ENCODE peak calls at places on chromosomes 2 and 18, in eight cellular contexts. Q is CD8-positive, alpha-beta T cell; S is lower lobe of right lung; Y is psoas muscle; Z is aorta; T is PC-9; W is Peyer's patch; K is right cardiac atrium. E is an unnamed sample.

GRCh38 chr2:177909962-177910361 is 162.6 kb downstream of the PDE11A start:
- DNase-seq in T (peak; percentile 54), Z (no peak), W (no peak), Q (no peak), K (no peak), S (no peak), Y (no peak), E (no peak)

GRCh38 chr2:175111200-175111657 is 56.8 kb downstream of the ATF2 start:
- DNase-seq in Z (no peak), T (peak; percentile 59), Q (no peak), S (no peak), W (no peak), Y (no peak), K (no peak), E (no peak)

GRCh38 chr2:200609027-200609614 is 23.3 kb downstream of the AOX1 start:
- DNase-seq in Z (peak; percentile 53), K (peak; percentile 32), Y (peak; percentile 57), S (no peak), W (no peak), T (peak; percentile 86), Q (no peak), E (no peak)

GRCh38 chr18:49638209-49638785 is 76.4 kb downstream of the LIPG start:
- DNase-seq in Y (no peak), T (no peak), Z (no peak), Q (no peak), S (no peak), W (peak; percentile 6), K (no peak), E (no peak)

GRCh38 chr2:41621095-41621494 is 426.7 kb upstream of the PKDCC start:
- DNase-seq in Y (no peak), K (no peak), S (no peak), T (no peak), W (no peak), Z (no peak), Q (no peak), E (no peak)

GRCh38 chr2:219049282-219049681 is 8.0 kb upstream of the CFAP65 start:
- DNase-seq in Q (no peak), S (no peak), W (peak; percentile 62), Y (no peak), T (peak; percentile 44), K (no peak), Z (no peak), E (no peak)

GRCh38 chr18:42310956-42311355 is 355.9 kb downstream of the PIK3C3 start:
- DNase-seq in K (peak; percentile 39), S (no peak), T (no peak), Z (no peak), Q (no peak), W (no peak), Y (peak; percentile 46), E (no peak)

GRCh38 chr2:222433381-222434173 is 9.2 kb downstream of the SGPP2 start:
- DNase-seq in Y (no peak), Z (no peak), K (no peak), W (no peak), S (no peak), T (peak; percentile 84), Q (no peak), E (no peak)

GRCh38 chr18:56575819-56576663 is 62.4 kb downstream of the TXNL1 start:
- DNase-seq in S (no peak), K (no peak), Z (no peak), T (no peak), Y (no peak), W (no peak), Q (no peak), E (no peak)

GRCh38 chr2:229375241-229375640 is 104.2 kb upstream of the PID1 start:
- DNase-seq in W (no peak), Q (no peak), Z (no peak), K (no peak), T (no peak), S (no peak), Y (no peak), E (no peak)

GRCh38 chr2:205868773-205869333 is 186.6 kb downstream of the NRP2 start:
- DNase-seq in K (no peak), Z (no peak), Y (no peak), T (no peak), S (no peak), W (no peak), Q (no peak), E (no peak)

GRCh38 chr18:42141439-42141838 is 186.4 kb downstream of the PIK3C3 start:
- DNase-seq in S (no peak), K (no peak), Y (no peak), W (no peak), Z (no peak), T (no peak), Q (no peak), E (no peak)

GRCh38 chr2:41836944-41837343 is 210.9 kb upstream of the PKDCC start:
- DNase-seq in W (no peak), Z (no peak), Y (no peak), Q (no peak), T (no peak), S (no peak), K (peak; percentile 22), E (peak; percentile 16)

GRCh38 chr18:9608298-9608697 is 6.1 kb downstream of the PPP4R1 start:
- DNase-seq in K (no peak), S (no peak), Z (no peak), T (no peak), W (no peak), Q (no peak), Y (no peak), E (no peak)
- H3K4me1 ChIP-seq in K (peaks cover 2% of the 10 kb centered on the region), S (peaks cover 50% of the 10 kb centered on the region), Z (peaks cover 2% of the 10 kb centered on the region), T (peaks cover 48% of the 10 kb centered on the region), W (peaks cover 5% of the 10 kb centered on the region), Q (peaks cover 11% of the 10 kb centered on the region), Y (peaks cover 22% of the 10 kb centered on the region), E (peaks cover 42% of the 10 kb centered on the region)

GRCh38 chr2:156695020-156695419 is 258.8 kb downstream of the GPD2 start:
- DNase-seq in Z (no peak), S (no peak), W (no peak), Y (no peak), Q (no peak), K (no peak), T (no peak), E (no peak)

GRCh38 chr2:156691014-156691413 is 254.8 kb downstream of the GPD2 start:
- DNase-seq in T (no peak), K (no peak), W (no peak), S (no peak), Y (no peak), Z (no peak), Q (no peak), E (no peak)

GRCh38 chr2:156687126-156687525 is 250.9 kb downstream of the GPD2 start:
- DNase-seq in Z (no peak), Y (no peak), W (no peak), S (no peak), K (no peak), Q (no peak), T (no peak), E (no peak)

GRCh38 chr2:156687715-156688114 is 251.5 kb downstream of the GPD2 start:
- DNase-seq in Y (peak; percentile 16), Z (peak; percentile 38), Q (no peak), S (no peak), K (no peak), T (no peak), W (no peak), E (peak; percentile 17)

GRCh38 chr2:156689945-156690344 is 253.8 kb downstream of the GPD2 start:
- DNase-seq in K (no peak), W (no peak), Z (no peak), Q (no peak), S (no peak), Y (no peak), T (no peak), E (no peak)
- H3K4me1 ChIP-seq in K (peaks cover 1% of the 10 kb centered on the region), W (no peaks in the 10 kb centered on the region), Z (no peaks in the 10 kb centered on the region), Q (no peaks in the 10 kb centered on the region), S (no peaks in the 10 kb centered on the region), Y (no peaks in the 10 kb centered on the region), T (no peaks in the 10 kb centered on the region), E (no peaks in the 10 kb centered on the region)

DNA sequence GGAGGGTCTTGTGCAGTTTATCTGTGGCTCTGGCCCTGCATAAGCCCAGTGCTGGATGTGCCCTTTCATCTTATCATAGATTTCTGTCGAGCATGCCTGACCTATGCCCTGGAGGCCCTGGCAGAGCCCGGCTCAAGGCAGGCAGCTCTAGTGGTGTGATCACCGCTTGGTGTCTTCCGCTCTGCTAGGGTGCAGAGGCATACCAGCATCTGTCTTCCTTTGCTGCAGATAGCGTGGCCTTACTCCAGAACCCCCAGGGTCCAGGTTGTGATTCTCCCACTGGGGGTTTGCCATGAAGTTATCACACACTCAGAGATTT is 13.7 kb upstream of the TRAF3IP1 start:
- DNase-seq in Q (no peak), Z (no peak), T (no peak), S (no peak), Y (no peak), W (no peak), K (no peak), E (no peak)
- H3K4me1 ChIP-seq in Q (no peaks in the 10 kb centered on the region), Z (no peaks in the 10 kb centered on the region), T (no peaks in the 10 kb centered on the region), S (no peaks in the 10 kb centered on the region), Y (no peaks in the 10 kb centered on the region), W (no peaks in the 10 kb centered on the region), K (no peaks in the 10 kb centered on the region), E (no peaks in the 10 kb centered on the region)

DNA sequence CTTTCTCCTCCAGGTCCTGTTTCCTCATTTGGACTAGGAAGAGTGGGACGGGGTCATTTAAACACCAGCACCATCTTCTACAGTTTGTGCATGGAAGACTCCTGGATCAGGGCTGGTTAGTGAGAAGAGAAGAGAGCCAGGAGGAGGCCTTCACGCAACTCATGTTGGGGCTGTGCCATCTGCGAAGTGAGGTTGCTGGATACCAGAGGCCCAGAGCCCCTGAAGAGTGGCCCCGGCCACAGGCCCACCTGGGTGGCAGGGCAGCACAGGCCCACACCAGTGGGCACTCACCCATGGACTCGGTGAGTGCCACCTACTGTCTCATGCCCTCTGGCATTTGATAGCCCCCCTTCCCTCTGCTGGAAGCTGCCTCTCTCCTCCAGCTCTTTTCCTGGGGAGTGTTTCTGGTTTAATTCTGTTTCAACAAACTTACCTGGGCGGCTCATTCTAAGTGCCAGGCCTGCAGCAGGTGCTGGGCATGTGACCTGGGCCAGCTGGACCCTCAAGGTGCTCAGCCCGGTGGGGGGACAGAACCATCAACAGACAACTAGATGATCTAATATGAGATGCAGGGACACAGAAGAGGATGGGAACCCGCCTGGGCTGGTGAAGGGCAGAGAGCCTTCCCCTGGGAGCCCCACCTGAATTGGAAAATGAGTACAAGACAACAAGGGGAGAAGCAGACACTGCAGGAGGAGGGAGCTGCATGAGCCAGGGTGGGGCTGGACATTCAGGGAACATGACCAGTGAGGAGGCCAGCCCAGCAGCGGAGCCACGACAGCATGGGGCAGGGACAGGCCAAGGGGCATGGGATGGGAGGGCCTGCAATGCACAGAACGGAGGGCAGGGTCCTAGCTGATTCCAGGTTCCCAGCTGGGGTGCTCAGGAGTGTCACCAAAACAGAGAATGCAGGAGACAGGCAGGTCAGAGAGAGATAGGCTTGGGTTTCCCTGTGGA is 70.6 kb downstream of the MARCO start:
- DNase-seq in Z (no peak), T (no peak), W (no peak), S (no peak), K (no peak), Y (no peak), Q (no peak), E (no peak)
- H3K4me1 ChIP-seq in Z (no peaks in the 10 kb centered on the region), T (no peaks in the 10 kb centered on the region), W (no peaks in the 10 kb centered on the region), S (no peaks in the 10 kb centered on the region), K (no peaks in the 10 kb centered on the region), Y (no peaks in the 10 kb centered on the region), Q (no peaks in the 10 kb centered on the region), E (no peaks in the 10 kb centered on the region)

GRCh38 chr2:207156045-207156444 is 9.7 kb downstream of the KLF7 start:
- DNase-seq in K (no peak), Y (no peak), Z (no peak), W (no peak), T (no peak), Q (no peak), S (no peak), E (no peak)
- H3K4me1 ChIP-seq in K (peaks cover 25% of the 10 kb centered on the region), Y (peaks cover 41% of the 10 kb centered on the region), Z (peaks cover 20% of the 10 kb centered on the region), W (no peaks in the 10 kb centered on the region), T (no peaks in the 10 kb centered on the region), Q (peaks cover 49% of the 10 kb centered on the region), S (peaks cover 95% of the 10 kb centered on the region), E (peaks cover 26% of the 10 kb centered on the region)

E was measured in heart left ventricle.